ENCODE peak calls at places on chromosomes 7 and 10, in seven cellular contexts. One of them, this sample, is unnamed.

GRCh38 chr7:106201176-106201575 is 83.6 kb downstream of the NAMPT start:
- DNase-seq in left ventricle myocardium inferior: no peak
- DNase-seq in ovary: no peak
- DNase-seq in hepatocyte: no peak
- DNase-seq in CD8-positive, alpha-beta T cell: no peak
- DNase-seq in Panc1: no peak
- DNase-seq in AG04450: no peak
- DNase-seq in this sample: no peak

GRCh38 chr10:20084451-20084850 is 268.2 kb downstream of the PLXDC2 start:
- DNase-seq in CD8-positive, alpha-beta T cell: no peak
- DNase-seq in Panc1: no peak
- DNase-seq in left ventricle myocardium inferior: no peak
- DNase-seq in hepatocyte: no peak
- DNase-seq in AG04450: no peak
- DNase-seq in ovary: no peak
- DNase-seq in this sample: no peak

GRCh38 chr7:102225025-102225424 is 61.6 kb upstream of the SH2B2 start:
- DNase-seq in AG04450: no peak
- DNase-seq in CD8-positive, alpha-beta T cell: no peak
- DNase-seq in hepatocyte: no peak
- DNase-seq in left ventricle myocardium inferior: no peak
- DNase-seq in Panc1: no peak
- DNase-seq in ovary: no peak
- DNase-seq in this sample: no peak

GRCh38 chr7:840001-840600 is 7.8 kb downstream of the SUN1 start:
- DNase-seq in left ventricle myocardium inferior: no peak
- DNase-seq in CD8-positive, alpha-beta T cell: no peak
- DNase-seq in ovary: no peak
- DNase-seq in Panc1: no peak
- DNase-seq in AG04450: no peak
- DNase-seq in hepatocyte: no peak
- DNase-seq in this sample: no peak

GRCh38 chr10:77886795-77887355 is 39.7 kb downstream of the DLG5 start:
- DNase-seq in ovary: no peak
- DNase-seq in CD8-positive, alpha-beta T cell: no peak
- DNase-seq in Panc1: no peak
- DNase-seq in left ventricle myocardium inferior: no peak
- DNase-seq in AG04450: no peak
- DNase-seq in hepatocyte: no peak
- DNase-seq in this sample: no peak

GRCh38 chr10:96345250-96345649 is 13.6 kb downstream of the OPALIN start:
- DNase-seq in left ventricle myocardium inferior: no peak
- DNase-seq in AG04450: no peak
- DNase-seq in ovary: no peak
- DNase-seq in CD8-positive, alpha-beta T cell: no peak
- DNase-seq in hepatocyte: no peak
- DNase-seq in Panc1: no peak
- DNase-seq in this sample: no peak

GRCh38 chr7:106610996-106611886 is 49.7 kb downstream of the CCDC71L start:
- DNase-seq in ovary: no peak
- DNase-seq in left ventricle myocardium inferior: no peak
- DNase-seq in Panc1: no peak
- DNase-seq in CD8-positive, alpha-beta T cell: no peak
- DNase-seq in hepatocyte: no peak
- DNase-seq in AG04450: no peak
- DNase-seq in this sample: no peak

GRCh38 chr10:43998021-43998809 is 349.5 kb upstream of the ZNF32 start:
- DNase-seq in CD8-positive, alpha-beta T cell: no peak
- DNase-seq in ovary: no peak
- DNase-seq in hepatocyte: no peak
- DNase-seq in AG04450: no peak
- DNase-seq in left ventricle myocardium inferior: no peak
- DNase-seq in Panc1: no peak
- DNase-seq in this sample: no peak

GRCh38 chr7:97307521-97308108 is 190.1 kb downstream of the SDHAF3 start:
- DNase-seq in Panc1: no peak
- DNase-seq in AG04450: no peak
- DNase-seq in CD8-positive, alpha-beta T cell: no peak
- DNase-seq in left ventricle myocardium inferior: no peak
- DNase-seq in hepatocyte: no peak
- DNase-seq in ovary: no peak
- DNase-seq in this sample: no peak

GRCh38 chr7:28102778-28103177 is 77.8 kb downstream of the JAZF1 start:
- DNase-seq in Panc1: no peak
- DNase-seq in CD8-positive, alpha-beta T cell: no peak
- DNase-seq in ovary: peak; percentile 55
- DNase-seq in left ventricle myocardium inferior: no peak
- DNase-seq in hepatocyte: peak; percentile 29
- DNase-seq in AG04450: no peak
- DNase-seq in this sample: no peak

GRCh38 chr7:47763063-47763974 is 181.4 kb upstream of the TNS3 start:
- DNase-seq in AG04450: peak; percentile 91
- DNase-seq in Panc1: peak; percentile 96
- DNase-seq in ovary: no peak
- DNase-seq in left ventricle myocardium inferior: no peak
- DNase-seq in CD8-positive, alpha-beta T cell: no peak
- DNase-seq in hepatocyte: peak; percentile 69
- DNase-seq in this sample: no peak

GRCh38 chr10:68506406-68506805 is 20.9 kb downstream of the SLC25A16 start:
- DNase-seq in Panc1: no peak
- DNase-seq in CD8-positive, alpha-beta T cell: no peak
- DNase-seq in AG04450: no peak
- DNase-seq in hepatocyte: no peak
- DNase-seq in ovary: no peak
- DNase-seq in left ventricle myocardium inferior: no peak
- DNase-seq in this sample: no peak

GRCh38 chr7:30926323-30926722 is 14.7 kb downstream of the AQP1 start:
- DNase-seq in CD8-positive, alpha-beta T cell: peak; percentile 4
- DNase-seq in AG04450: no peak
- DNase-seq in hepatocyte: no peak
- DNase-seq in left ventricle myocardium inferior: no peak
- DNase-seq in Panc1: no peak
- DNase-seq in ovary: peak; percentile 4
- DNase-seq in this sample: no peak

GRCh38 chr10:20726381-20726780 is 170.7 kb downstream of the NEBL start:
- DNase-seq in AG04450: no peak
- DNase-seq in Panc1: no peak
- DNase-seq in hepatocyte: no peak
- DNase-seq in left ventricle myocardium inferior: no peak
- DNase-seq in ovary: no peak
- DNase-seq in CD8-positive, alpha-beta T cell: peak; percentile 10
- DNase-seq in this sample: no peak

GRCh38 chr7:15764010-15764409 is 77.5 kb upstream of the MEOX2 start:
- DNase-seq in Panc1: no peak
- DNase-seq in left ventricle myocardium inferior: no peak
- DNase-seq in CD8-positive, alpha-beta T cell: no peak
- DNase-seq in hepatocyte: no peak
- DNase-seq in ovary: no peak
- DNase-seq in AG04450: no peak
- DNase-seq in this sample: no peak

GRCh38 chr7:127900735-127901685 is 130.2 kb downstream of the LRRC4 start:
- DNase-seq in left ventricle myocardium inferior: no peak
- DNase-seq in hepatocyte: no peak
- DNase-seq in AG04450: no peak
- DNase-seq in ovary: no peak
- DNase-seq in Panc1: no peak
- DNase-seq in CD8-positive, alpha-beta T cell: no peak
- DNase-seq in this sample: no peak

GRCh38 chr10:36888925-36889573 is 236.3 kb upstream of the ANKRD30A start:
- DNase-seq in left ventricle myocardium inferior: no peak
- DNase-seq in ovary: no peak
- DNase-seq in Panc1: peak; percentile 13
- DNase-seq in AG04450: no peak
- DNase-seq in CD8-positive, alpha-beta T cell: peak; percentile 16
- DNase-seq in hepatocyte: peak; percentile 59
- DNase-seq in this sample: no peak

GRCh38 chr7:55246181-55246580 is 119.0 kb upstream of the LANCL2 start:
- DNase-seq in ovary: no peak
- DNase-seq in Panc1: no peak
- DNase-seq in hepatocyte: no peak
- DNase-seq in AG04450: no peak
- DNase-seq in left ventricle myocardium inferior: no peak
- DNase-seq in CD8-positive, alpha-beta T cell: no peak
- DNase-seq in this sample: no peak

GRCh38 chr7:67705850-67706249 is 709.2 kb downstream of the TYW1 start:
- DNase-seq in Panc1: no peak
- DNase-seq in AG04450: no peak
- DNase-seq in hepatocyte: no peak
- DNase-seq in CD8-positive, alpha-beta T cell: no peak
- DNase-seq in ovary: no peak
- DNase-seq in left ventricle myocardium inferior: no peak
- DNase-seq in this sample: no peak

GRCh38 chr7:154842608-154843007 is 160.3 kb downstream of the PAXIP1 start:
- DNase-seq in AG04450: no peak
- DNase-seq in left ventricle myocardium inferior: no peak
- DNase-seq in Panc1: no peak
- DNase-seq in CD8-positive, alpha-beta T cell: no peak
- DNase-seq in ovary: no peak
- DNase-seq in hepatocyte: no peak
- DNase-seq in this sample: no peak

GRCh38 chr10:88289342-88289741 is 293.8 kb downstream of the RNLS start:
- DNase-seq in left ventricle myocardium inferior: no peak
- DNase-seq in AG04450: no peak
- DNase-seq in hepatocyte: no peak
- DNase-seq in Panc1: no peak
- DNase-seq in CD8-positive, alpha-beta T cell: no peak
- DNase-seq in ovary: no peak
- DNase-seq in this sample: no peak

GRCh38 chr7:23333671-23334246 is 34.6 kb downstream of the MALSU1 start:
- DNase-seq in CD8-positive, alpha-beta T cell: no peak
- DNase-seq in hepatocyte: peak; percentile 27
- DNase-seq in AG04450: peak; percentile 67
- DNase-seq in ovary: no peak
- DNase-seq in Panc1: peak; percentile 80
- DNase-seq in left ventricle myocardium inferior: peak; percentile 19
- DNase-seq in this sample: no peak

GRCh38 chr7:144468990-144469732 is 65.7 kb upstream of the NOBOX start:
- DNase-seq in ovary: no peak
- DNase-seq in Panc1: no peak
- DNase-seq in CD8-positive, alpha-beta T cell: no peak
- DNase-seq in left ventricle myocardium inferior: no peak
- DNase-seq in AG04450: no peak
- DNase-seq in hepatocyte: peak; percentile 66
- DNase-seq in this sample: no peak

GRCh38 chr7:37068902-37069301 is 344.6 kb upstream of the AOAH start:
- DNase-seq in hepatocyte: no peak
- DNase-seq in Panc1: no peak
- DNase-seq in left ventricle myocardium inferior: no peak
- DNase-seq in ovary: no peak
- DNase-seq in CD8-positive, alpha-beta T cell: no peak
- DNase-seq in AG04450: no peak
- DNase-seq in this sample: no peak

GRCh38 chr7:128356546-128357365 is 4.7 kb downstream of the PRRT4 start:
- DNase-seq in Panc1: no peak
- DNase-seq in hepatocyte: no peak
- DNase-seq in left ventricle myocardium inferior: no peak
- DNase-seq in ovary: no peak
- DNase-seq in AG04450: no peak
- DNase-seq in CD8-positive, alpha-beta T cell: no peak
- DNase-seq in this sample: no peak

GRCh38 chr10:110163192-110163773 is 44.1 kb upstream of the MXI1 start:
- DNase-seq in Panc1: no peak
- DNase-seq in AG04450: no peak
- DNase-seq in hepatocyte: no peak
- DNase-seq in left ventricle myocardium inferior: no peak
- DNase-seq in ovary: no peak
- DNase-seq in CD8-positive, alpha-beta T cell: no peak
- DNase-seq in this sample: no peak

GRCh38 chr10:110165239-110165638 is 42.2 kb upstream of the MXI1 start:
- DNase-seq in AG04450: no peak
- DNase-seq in ovary: no peak
- DNase-seq in hepatocyte: no peak
- DNase-seq in Panc1: no peak
- DNase-seq in left ventricle myocardium inferior: no peak
- DNase-seq in CD8-positive, alpha-beta T cell: no peak
- DNase-seq in this sample: no peak

GRCh38 chr10:110165867-110166266 is 41.5 kb upstream of the MXI1 start:
- DNase-seq in hepatocyte: no peak
- DNase-seq in AG04450: no peak
- DNase-seq in CD8-positive, alpha-beta T cell: no peak
- DNase-seq in ovary: no peak
- DNase-seq in Panc1: no peak
- DNase-seq in left ventricle myocardium inferior: no peak
- DNase-seq in this sample: no peak

GRCh38 chr10:110162749-110163148 is 44.7 kb upstream of the MXI1 start:
- DNase-seq in hepatocyte: no peak
- DNase-seq in AG04450: no peak
- DNase-seq in CD8-positive, alpha-beta T cell: no peak
- DNase-seq in ovary: no peak
- DNase-seq in left ventricle myocardium inferior: no peak
- DNase-seq in Panc1: no peak
- DNase-seq in this sample: no peak

GRCh38 chr10:110163841-110164240 is 43.6 kb upstream of the MXI1 start:
- DNase-seq in ovary: no peak
- DNase-seq in AG04450: no peak
- DNase-seq in CD8-positive, alpha-beta T cell: no peak
- DNase-seq in left ventricle myocardium inferior: no peak
- DNase-seq in Panc1: no peak
- DNase-seq in hepatocyte: no peak
- DNase-seq in this sample: no peak
- H3K27me3 ChIP-seq in ovary: no peaks in the 10 kb centered on the region
- H3K27me3 ChIP-seq in AG04450: peaks cover 39% of the 10 kb centered on the region
- H3K27me3 ChIP-seq in CD8-positive, alpha-beta T cell: peaks cover 44% of the 10 kb centered on the region
- H3K27me3 ChIP-seq in left ventricle myocardium inferior: peaks cover 29% of the 10 kb centered on the region
- H3K27me3 ChIP-seq in Panc1: peaks cover 17% of the 10 kb centered on the region
- H3K27me3 ChIP-seq in hepatocyte: peaks cover 7% of the 10 kb centered on the region
- H3K27me3 ChIP-seq in this sample: no peaks in the 10 kb centered on the region

DNA sequence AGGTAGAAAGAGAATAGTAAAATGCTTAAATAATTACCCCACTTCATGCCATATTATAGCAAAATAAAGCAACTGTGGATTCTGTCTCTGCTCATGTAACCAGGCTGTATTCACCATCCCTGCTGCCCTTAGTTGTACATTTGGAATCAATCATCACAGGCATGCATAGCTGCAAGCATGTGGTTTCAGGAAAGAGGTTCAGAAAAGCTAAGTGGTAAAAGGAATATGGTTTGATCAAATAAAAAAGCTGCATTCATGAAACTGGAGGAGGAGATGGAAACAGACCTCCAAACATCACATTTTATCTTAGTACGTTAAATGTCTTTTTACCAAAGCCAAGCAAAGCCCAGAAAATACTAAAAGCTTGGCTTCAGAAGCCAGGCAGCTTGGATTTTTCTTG is 81.3 kb downstream of the ADAM22 start:
- DNase-seq in left ventricle myocardium inferior: no peak
- DNase-seq in Panc1: no peak
- DNase-seq in hepatocyte: no peak
- DNase-seq in ovary: no peak
- DNase-seq in AG04450: no peak
- DNase-seq in CD8-positive, alpha-beta T cell: no peak
- DNase-seq in this sample: no peak
- H3K27ac ChIP-seq in left ventricle myocardium inferior: no peak overlapping the region
- H3K27ac ChIP-seq in Panc1: no peak overlapping the region
- H3K27ac ChIP-seq in hepatocyte: peak overlapping the region; percentile 33
- H3K27ac ChIP-seq in ovary: no peak overlapping the region
- H3K27ac ChIP-seq in AG04450: no peak overlapping the region
- H3K27ac ChIP-seq in CD8-positive, alpha-beta T cell: no peak overlapping the region
- H3K27ac ChIP-seq in this sample: no peak overlapping the region

GRCh38 chr10:29257784-29258135 is 31.1 kb upstream of the LYZL1 start:
- DNase-seq in Panc1: no peak
- DNase-seq in left ventricle myocardium inferior: no peak
- DNase-seq in ovary: no peak
- DNase-seq in hepatocyte: no peak
- DNase-seq in AG04450: no peak
- DNase-seq in CD8-positive, alpha-beta T cell: no peak
- DNase-seq in this sample: no peak
- H3K27me3 ChIP-seq in Panc1: no peaks in the 10 kb centered on the region
- H3K27me3 ChIP-seq in left ventricle myocardium inferior: peaks cover 2% of the 10 kb centered on the region
- H3K27me3 ChIP-seq in ovary: no peaks in the 10 kb centered on the region
- H3K27me3 ChIP-seq in hepatocyte: no peaks in the 10 kb centered on the region
- H3K27me3 ChIP-seq in AG04450: peaks cover 37% of the 10 kb centered on the region
- H3K27me3 ChIP-seq in CD8-positive, alpha-beta T cell: no peaks in the 10 kb centered on the region
- H3K27me3 ChIP-seq in this sample: no peaks in the 10 kb centered on the region

GRCh38 chr7:156232931-156233705 is 407.5 kb upstream of the RNF32 start:
- DNase-seq in Panc1: no peak
- DNase-seq in CD8-positive, alpha-beta T cell: no peak
- DNase-seq in AG04450: no peak
- DNase-seq in left ventricle myocardium inferior: no peak
- DNase-seq in ovary: no peak
- DNase-seq in hepatocyte: no peak
- DNase-seq in this sample: no peak
- H3K27ac ChIP-seq in Panc1: no peak overlapping the region
- H3K27ac ChIP-seq in CD8-positive, alpha-beta T cell: no peak overlapping the region
- H3K27ac ChIP-seq in AG04450: no peak overlapping the region
- H3K27ac ChIP-seq in left ventricle myocardium inferior: no peak overlapping the region
- H3K27ac ChIP-seq in ovary: no peak overlapping the region
- H3K27ac ChIP-seq in hepatocyte: no peak overlapping the region
- H3K27ac ChIP-seq in this sample: no peak overlapping the region

This sample was measured in thoracic aorta.